ENCODE peak calls at places on chromosomes 16 and 17, in nine cellular contexts. One of them, this sample, is unnamed.
A peak's percentile ranks its signal among the peaks of the same experiment; 100 is the strongest.

GRCh38 chr17:43755389-43755875 is 3.2 kb downstream of the SOST start:
- DNase-seq in HCT116: no peak
- DNase-seq in PC-3: peak; percentile 29
- DNase-seq in kidney: peak; percentile 81
- DNase-seq in epithelial cell of esophagus: peak; percentile 43
- DNase-seq in astrocyte of the cerebellum: no peak
- DNase-seq in AML-193: no peak
- DNase-seq in body of pancreas: no peak
- DNase-seq in AG20443: peak; percentile 57
- DNase-seq in this sample: no peak

GRCh38 chr16:85136213-85136704 is 24.0 kb upstream of the CIBAR2 start:
- DNase-seq in kidney: peak; percentile 89
- DNase-seq in HCT116: no peak
- DNase-seq in PC-3: no peak
- DNase-seq in astrocyte of the cerebellum: no peak
- DNase-seq in AML-193: peak; percentile 87
- DNase-seq in body of pancreas: peak; percentile 64
- DNase-seq in AG20443: no peak
- DNase-seq in epithelial cell of esophagus: no peak
- DNase-seq in this sample: no peak

GRCh38 chr16:2592786-2593185 is 55.0 kb downstream of the PDPK1 start:
- DNase-seq in body of pancreas: no peak
- DNase-seq in AML-193: no peak
- DNase-seq in kidney: peak; percentile 56
- DNase-seq in astrocyte of the cerebellum: no peak
- DNase-seq in epithelial cell of esophagus: no peak
- DNase-seq in PC-3: no peak
- DNase-seq in AG20443: no peak
- DNase-seq in HCT116: no peak
- DNase-seq in this sample: no peak

GRCh38 chr16:68548947-68549346 is 9.9 kb downstream of the ZFP90 start:
- DNase-seq in AG20443: no peak
- DNase-seq in astrocyte of the cerebellum: no peak
- DNase-seq in epithelial cell of esophagus: no peak
- DNase-seq in AML-193: no peak
- DNase-seq in body of pancreas: no peak
- DNase-seq in PC-3: no peak
- DNase-seq in kidney: no peak
- DNase-seq in HCT116: no peak
- DNase-seq in this sample: no peak

GRCh38 chr17:48725005-48725293 is 2.0 kb downstream of the PRAC2 start:
- DNase-seq in epithelial cell of esophagus: no peak
- DNase-seq in PC-3: peak; percentile 57
- DNase-seq in body of pancreas: no peak
- DNase-seq in AG20443: no peak
- DNase-seq in HCT116: no peak
- DNase-seq in astrocyte of the cerebellum: no peak
- DNase-seq in AML-193: no peak
- DNase-seq in kidney: no peak
- DNase-seq in this sample: no peak

GRCh38 chr17:50264263-50265113 is 9.8 kb upstream of the TMEM92 start:
- DNase-seq in HCT116: no peak
- DNase-seq in PC-3: no peak
- DNase-seq in epithelial cell of esophagus: no peak
- DNase-seq in AML-193: no peak
- DNase-seq in astrocyte of the cerebellum: no peak
- DNase-seq in AG20443: peak; percentile 83
- DNase-seq in kidney: peak; percentile 41
- DNase-seq in body of pancreas: no peak
- DNase-seq in this sample: no peak

GRCh38 chr16:22653876-22654275 is 143.2 kb downstream of the NPIPB5 start:
- DNase-seq in AML-193: no peak
- DNase-seq in HCT116: no peak
- DNase-seq in astrocyte of the cerebellum: no peak
- DNase-seq in kidney: no peak
- DNase-seq in epithelial cell of esophagus: no peak
- DNase-seq in body of pancreas: no peak
- DNase-seq in AG20443: no peak
- DNase-seq in PC-3: no peak
- DNase-seq in this sample: no peak

GRCh38 chr17:183021-183420 is 1.6 kb upstream of the DOC2B start:
- DNase-seq in kidney: no peak
- DNase-seq in AG20443: no peak
- DNase-seq in AML-193: no peak
- DNase-seq in HCT116: no peak
- DNase-seq in epithelial cell of esophagus: no peak
- DNase-seq in body of pancreas: peak; percentile 38
- DNase-seq in PC-3: no peak
- DNase-seq in astrocyte of the cerebellum: no peak
- DNase-seq in this sample: no peak

GRCh38 chr16:87459027-87459426 is 33.8 kb downstream of the ZCCHC14 start:
- DNase-seq in HCT116: no peak
- DNase-seq in AG20443: no peak
- DNase-seq in astrocyte of the cerebellum: no peak
- DNase-seq in AML-193: no peak
- DNase-seq in kidney: no peak
- DNase-seq in PC-3: no peak
- DNase-seq in epithelial cell of esophagus: no peak
- DNase-seq in body of pancreas: no peak
- DNase-seq in this sample: no peak

GRCh38 chr16:84749072-84749471 is 49.3 kb downstream of the USP10 start:
- DNase-seq in AG20443: no peak
- DNase-seq in epithelial cell of esophagus: no peak
- DNase-seq in body of pancreas: no peak
- DNase-seq in HCT116: no peak
- DNase-seq in astrocyte of the cerebellum: no peak
- DNase-seq in AML-193: no peak
- DNase-seq in PC-3: no peak
- DNase-seq in kidney: no peak
- DNase-seq in this sample: no peak

GRCh38 chr17:3049705-3050295 is 13.6 kb downstream of the OR1D5 start:
- DNase-seq in AG20443: no peak
- DNase-seq in astrocyte of the cerebellum: no peak
- DNase-seq in kidney: no peak
- DNase-seq in epithelial cell of esophagus: peak; percentile 55
- DNase-seq in HCT116: no peak
- DNase-seq in AML-193: no peak
- DNase-seq in body of pancreas: no peak
- DNase-seq in PC-3: peak; percentile 16
- DNase-seq in this sample: no peak

GRCh38 chr16:50310308-50311133 is 44.2 kb downstream of the ADCY7 start:
- DNase-seq in astrocyte of the cerebellum: no peak
- DNase-seq in AML-193: no peak
- DNase-seq in AG20443: no peak
- DNase-seq in body of pancreas: no peak
- DNase-seq in PC-3: no peak
- DNase-seq in kidney: peak; percentile 72
- DNase-seq in HCT116: no peak
- DNase-seq in epithelial cell of esophagus: no peak
- DNase-seq in this sample: no peak

GRCh38 chr16:138049-138417 is 440 bp downstream of the NPRL3 start:
- DNase-seq in AML-193: no peak
- DNase-seq in astrocyte of the cerebellum: no peak
- DNase-seq in body of pancreas: peak; percentile 4
- DNase-seq in epithelial cell of esophagus: no peak
- DNase-seq in AG20443: peak; percentile 33
- DNase-seq in PC-3: no peak
- DNase-seq in kidney: peak; percentile 78
- DNase-seq in HCT116: no peak
- DNase-seq in this sample: no peak

GRCh38 chr16:3036726-3037315 is at the start of gene BICDL2:
- DNase-seq in HCT116: no peak
- DNase-seq in AG20443: no peak
- DNase-seq in epithelial cell of esophagus: no peak
- DNase-seq in astrocyte of the cerebellum: no peak
- DNase-seq in PC-3: peak; percentile 21
- DNase-seq in kidney: peak; percentile 79
- DNase-seq in AML-193: no peak
- DNase-seq in body of pancreas: peak; percentile 80
- DNase-seq in this sample: no peak

GRCh38 chr17:43984521-43984920 is 19.9 kb upstream of the NAGS start:
- DNase-seq in astrocyte of the cerebellum: no peak
- DNase-seq in AML-193: no peak
- DNase-seq in HCT116: no peak
- DNase-seq in body of pancreas: no peak
- DNase-seq in kidney: no peak
- DNase-seq in PC-3: no peak
- DNase-seq in epithelial cell of esophagus: no peak
- DNase-seq in AG20443: no peak
- DNase-seq in this sample: no peak

GRCh38 chr17:49290690-49291326 is 60.2 kb upstream of the PHOSPHO1 start:
- DNase-seq in kidney: no peak
- DNase-seq in AML-193: peak; percentile 62
- DNase-seq in body of pancreas: no peak
- DNase-seq in epithelial cell of esophagus: peak; percentile 46
- DNase-seq in HCT116: peak; percentile 8
- DNase-seq in astrocyte of the cerebellum: peak; percentile 8
- DNase-seq in AG20443: peak; percentile 67
- DNase-seq in PC-3: peak; percentile 69
- DNase-seq in this sample: peak; percentile 6

GRCh38 chr16:56005958-56006357 is 130.8 kb upstream of the CES5A start:
- DNase-seq in HCT116: no peak
- DNase-seq in astrocyte of the cerebellum: no peak
- DNase-seq in epithelial cell of esophagus: no peak
- DNase-seq in body of pancreas: no peak
- DNase-seq in AG20443: no peak
- DNase-seq in kidney: no peak
- DNase-seq in PC-3: no peak
- DNase-seq in AML-193: no peak
- DNase-seq in this sample: no peak

GRCh38 chr16:27724491-27724878 is 174.5 kb downstream of the KATNIP start:
- DNase-seq in AML-193: no peak
- DNase-seq in PC-3: no peak
- DNase-seq in AG20443: peak; percentile 34
- DNase-seq in body of pancreas: no peak
- DNase-seq in kidney: peak; percentile 38
- DNase-seq in HCT116: no peak
- DNase-seq in epithelial cell of esophagus: no peak
- DNase-seq in astrocyte of the cerebellum: no peak
- DNase-seq in this sample: no peak